ENCODE peak calls at places on chromosomes 11 and 22, in six cellular contexts. H is transverse colon, E is heart right ventricle, O is ovary, N is tibial nerve, Q is endothelial cell of umbilical vein. W is an unnamed sample.

GRCh38 chr22:44718418-44718817 is 16.4 kb downstream of the PRR5 start:
- DNase-seq in N (no peak), H (no peak), O (no peak), Q (no peak), E (no peak), W (no peak)

GRCh38 chr22:24426436-24426835 is 963 bp upstream of the ADORA2A start:
- DNase-seq in H (no peak), N (no peak), E (no peak), Q (no peak), O (no peak), W (no peak)

GRCh38 chr22:46967445-46968358 is 205.3 kb downstream of the TBC1D22A start:
- DNase-seq in O (no peak), Q (no peak), H (no peak), E (no peak), N (no peak), W (no peak)

GRCh38 chr11:65803797-65804492 is 17.1 kb downstream of the OVOL1 start:
- DNase-seq in O (no peak), Q (no peak), H (no peak), N (no peak), E (no peak), W (no peak)

GRCh38 chr11:100434821-100435641 is 252.1 kb upstream of the ARHGAP42 start:
- DNase-seq in O (no peak), H (no peak), N (no peak), E (no peak), Q (no peak), W (no peak)

GRCh38 chr11:62337682-62338181 is 484 bp downstream of the ASRGL1 start:
- DNase-seq in Q (peak; percentile 45), E (peak; percentile 7), O (peak; percentile 23), H (peak; percentile 35), N (no peak), W (peak; percentile 58)

GRCh38 chr11:2084721-2085120 is 54.5 kb downstream of the IGF2 start:
- DNase-seq in O (no peak), N (no peak), E (no peak), H (no peak), Q (no peak), W (no peak)

GRCh38 chr11:104728927-104729326 is 169.3 kb downstream of the CASP12 start:
- DNase-seq in E (no peak), N (no peak), O (no peak), Q (no peak), H (no peak), W (no peak)

GRCh38 chr22:44541671-44542319 is 43.8 kb upstream of the RTL6 start:
- DNase-seq in N (no peak), O (no peak), H (no peak), Q (no peak), E (no peak), W (no peak)

GRCh38 chr11:131749100-131749499 is 378.7 kb downstream of the NTM start:
- DNase-seq in N (no peak), H (no peak), E (no peak), O (no peak), Q (peak; percentile 88), W (no peak)

GRCh38 chr11:4677948-4678347 is 19.7 kb downstream of the OR51E2 start:
- DNase-seq in E (no peak), O (no peak), H (no peak), N (no peak), Q (no peak), W (no peak)

GRCh38 chr11:123640677-123641494 is 13.5 kb downstream of the SCN3B start:
- DNase-seq in O (no peak), N (no peak), H (peak; percentile 26), E (peak; percentile 19), Q (peak; percentile 49), W (peak; percentile 79)

GRCh38 chr11:22539851-22540376 is 85.7 kb downstream of the FANCF start:
- DNase-seq in H (no peak), E (no peak), N (peak; percentile 15), O (no peak), Q (peak; percentile 29), W (no peak)

GRCh38 chr11:130634981-130635473 is 186.6 kb downstream of the ADAMTS15 start:
- DNase-seq in H (no peak), O (no peak), E (no peak), Q (peak; percentile 43), N (peak; percentile 27), W (no peak)

GRCh38 chr11:60307507-60308195 is 19.4 kb upstream of the MS4A6E start:
- DNase-seq in O (no peak), H (no peak), Q (no peak), N (no peak), E (no peak), W (no peak)

GRCh38 chr11:3000032-3000961 is 8.2 kb upstream of the NAP1L4 start:
- DNase-seq in Q (peak; percentile 55), H (peak; percentile 61), O (peak; percentile 51), N (no peak), E (peak; percentile 69), W (peak; percentile 34)

GRCh38 chr11:14029971-14030531 is 67.5 kb downstream of the SPON1 start:
- DNase-seq in Q (no peak), N (no peak), E (peak; percentile 65), H (peak; percentile 50), O (peak; percentile 82), W (peak; percentile 45)

GRCh38 chr11:35927067-35927466 is 16.8 kb upstream of the LDLRAD3 start:
- DNase-seq in Q (no peak), N (no peak), E (no peak), H (no peak), O (no peak), W (no peak)

GRCh38 chr11:124678416-124678815 is 4.7 kb downstream of the SPA17 start:
- DNase-seq in E (no peak), H (no peak), Q (no peak), N (no peak), O (no peak), W (no peak)

GRCh38 chr11:36417154-36417553 is 92.9 kb downstream of the TRAF6 start:
- DNase-seq in Q (no peak), O (no peak), E (no peak), H (no peak), N (no peak), W (no peak)

GRCh38 chr11:6812391-6813005 is 13.0 kb upstream of the OR6A2 start:
- DNase-seq in E (no peak), H (no peak), N (peak; percentile 13), O (no peak), Q (peak; percentile 48), W (no peak)

GRCh38 chr11:120601566-120601965 is 90.0 kb downstream of the GRIK4 start:
- DNase-seq in H (no peak), E (no peak), Q (no peak), N (no peak), O (peak; percentile 14), W (no peak)

GRCh38 chr11:63839508-63840355 is 822 bp downstream of the MARK2 start:
- DNase-seq in N (peak; percentile 24), O (no peak), Q (peak; percentile 23), E (peak; percentile 30), H (peak; percentile 55), W (peak; percentile 58)

GRCh38 chr11:48051217-48051848 is 71.0 kb downstream of the PTPRJ start:
- DNase-seq in H (no peak), O (no peak), Q (no peak), N (no peak), E (no peak), W (no peak)

GRCh38 chr11:48047616-48048015 is 67.3 kb downstream of the PTPRJ start:
- DNase-seq in O (no peak), N (no peak), H (no peak), E (no peak), Q (no peak), W (no peak)

GRCh38 chr11:48050304-48050703 is 69.9 kb downstream of the PTPRJ start:
- DNase-seq in Q (no peak), E (no peak), H (no peak), O (no peak), N (no peak), W (no peak)

GRCh38 chr11:48052183-48053040 is 72.1 kb downstream of the PTPRJ start:
- DNase-seq in Q (peak; percentile 19), H (peak; percentile 25), O (no peak), N (no peak), E (no peak), W (no peak)

GRCh38 chr11:48049036-48049435 is 68.7 kb downstream of the PTPRJ start:
- DNase-seq in H (no peak), E (no peak), N (no peak), O (no peak), Q (no peak), W (no peak)
- TF ChIP-seq CTCF in H (no peak), E (no peak), N (no peak), O (no peak), Q (no peak), W (no peak)

GRCh38 chr22:31036671-31037550 is 44.2 kb upstream of the SMTN start:
- DNase-seq in Q (no peak), N (no peak), H (peak; percentile 34), O (no peak), E (no peak), W (no peak)
- H3K4me3 ChIP-seq in Q (no peak overlapping the region), N (peak overlapping the region; percentile 30), H (no peak overlapping the region), O (no peak overlapping the region), E (peak overlapping the region; percentile 12), W (no peak overlapping the region)

GRCh38 chr11:69812927-69813326 is 6.3 kb downstream of the FGF3 start:
- DNase-seq in Q (no peak), E (no peak), O (no peak), N (no peak), H (no peak), W (no peak)
- H3K27me3 ChIP-seq in Q (peaks cover 23% of the 10 kb centered on the region), E (peaks cover 46% of the 10 kb centered on the region), O (no peaks in the 10 kb centered on the region), N (no peaks in the 10 kb centered on the region), H (peaks cover 44% of the 10 kb centered on the region), W (peaks cover 23% of the 10 kb centered on the region)

GRCh38 chr11:8967159-8967558 is 2.9 kb upstream of the TMEM9B start:
- DNase-seq in H (no peak), N (no peak), O (no peak), Q (no peak), E (no peak), W (no peak)

GRCh38 chr11:8959546-8960166 is 4.6 kb downstream of the TMEM9B start:
- DNase-seq in O (no peak), E (peak; percentile 60), N (peak; percentile 59), H (peak; percentile 15), Q (peak; percentile 87), W (no peak)

GRCh38 chr11:8963569-8964323 is 496 bp downstream of the TMEM9B start:
- DNase-seq in Q (no peak), N (peak; percentile 38), E (peak; percentile 75), H (peak; percentile 90), O (peak; percentile 75), W (peak; percentile 87)

GRCh38 chr11:8962827-8963226 is 1.4 kb downstream of the TMEM9B start:
- DNase-seq in Q (no peak), E (no peak), H (no peak), O (no peak), N (no peak), W (no peak)

GRCh38 chr11:8964324-8965320 is at the start of gene TMEM9B:
- DNase-seq in O (peak; percentile 85), Q (peak; percentile 83), E (peak; percentile 91), H (peak; percentile 94), N (peak; percentile 84), W (peak; percentile 97)
- TF ChIP-seq CTCF in O (no peak), Q (no peak), E (no peak), H (no peak), N (no peak), W (no peak)

GRCh38 chr11:73693877-73694525 is 47.6 kb downstream of the PLEKHB1 start:
- DNase-seq in Q (no peak), H (no peak), E (no peak), O (no peak), N (no peak), W (no peak)
- H3K4me3 ChIP-seq in Q (no peak overlapping the region), H (no peak overlapping the region), E (no peak overlapping the region), O (no peak overlapping the region), N (no peak overlapping the region), W (no peak overlapping the region)